ENCODE peak calls at places on chromosomes 2 and 18, in six cellular contexts. One of them, this sample, is unnamed.

GRCh38 chr2:31137211-31138036 is 816 bp downstream of the GALNT14 start:
- DNase-seq in left cardiac atrium: no peak
- DNase-seq in cardiac muscle cell: peak; percentile 7
- DNase-seq in foreskin fibroblast: peak; percentile 58
- DNase-seq in NCI-H2029: no peak
- DNase-seq in ELF-1: peak; percentile 56
- DNase-seq in this sample: no peak

GRCh38 chr18:62572456-62572855 is 49.6 kb downstream of the ZCCHC2 start:
- DNase-seq in cardiac muscle cell: no peak
- DNase-seq in left cardiac atrium: no peak
- DNase-seq in NCI-H2029: no peak
- DNase-seq in foreskin fibroblast: no peak
- DNase-seq in ELF-1: no peak
- DNase-seq in this sample: no peak

GRCh38 chr2:239201884-239202283 is 198.9 kb downstream of the HDAC4 start:
- DNase-seq in ELF-1: no peak
- DNase-seq in foreskin fibroblast: no peak
- DNase-seq in cardiac muscle cell: no peak
- DNase-seq in NCI-H2029: no peak
- DNase-seq in left cardiac atrium: no peak
- DNase-seq in this sample: no peak

GRCh38 chr18:50113726-50114125 is 81.2 kb downstream of the MYO5B start:
- DNase-seq in foreskin fibroblast: no peak
- DNase-seq in NCI-H2029: no peak
- DNase-seq in ELF-1: no peak
- DNase-seq in cardiac muscle cell: no peak
- DNase-seq in left cardiac atrium: no peak
- DNase-seq in this sample: no peak

GRCh38 chr2:106337963-106338515 is 130.2 kb downstream of the RGPD3 start:
- DNase-seq in foreskin fibroblast: no peak
- DNase-seq in cardiac muscle cell: no peak
- DNase-seq in ELF-1: no peak
- DNase-seq in left cardiac atrium: no peak
- DNase-seq in NCI-H2029: peak; percentile 17
- DNase-seq in this sample: no peak

GRCh38 chr2:23380562-23381065 is 4.4 kb upstream of the KLHL29 start:
- DNase-seq in cardiac muscle cell: peak; percentile 44
- DNase-seq in left cardiac atrium: no peak
- DNase-seq in ELF-1: no peak
- DNase-seq in foreskin fibroblast: no peak
- DNase-seq in NCI-H2029: peak; percentile 44
- DNase-seq in this sample: no peak

GRCh38 chr2:219396863-219397457 is 9.2 kb upstream of the DNPEP start:
- DNase-seq in foreskin fibroblast: no peak
- DNase-seq in ELF-1: no peak
- DNase-seq in left cardiac atrium: no peak
- DNase-seq in NCI-H2029: peak; percentile 34
- DNase-seq in cardiac muscle cell: no peak
- DNase-seq in this sample: no peak

GRCh38 chr2:96579422-96579821 is 42.9 kb downstream of the ARID5A start:
- DNase-seq in cardiac muscle cell: no peak
- DNase-seq in NCI-H2029: no peak
- DNase-seq in foreskin fibroblast: no peak
- DNase-seq in ELF-1: no peak
- DNase-seq in left cardiac atrium: no peak
- DNase-seq in this sample: no peak

GRCh38 chr2:190023860-190024259 is 38.7 kb downstream of the MSTN start:
- DNase-seq in cardiac muscle cell: peak; percentile 63
- DNase-seq in NCI-H2029: peak; percentile 34
- DNase-seq in ELF-1: peak; percentile 4
- DNase-seq in foreskin fibroblast: peak; percentile 63
- DNase-seq in left cardiac atrium: no peak
- DNase-seq in this sample: no peak

This sample was measured in AG09309.